ENCODE peak calls at places on chromosomes 13 and 19, in ten cellular contexts. E is ovary, H is bronchial epithelial cell, S is HFFc6, P is lower leg skin, U is endothelial cell, A is cardiac muscle cell, J is heart right ventricle, K is uterus, T is fibroblast of lung. O is an unnamed sample.

GRCh38 chr13:112877496-112877895 is 91.5 kb upstream of the MCF2L start:
- DNase-seq in E (no peak), H (no peak), S (no peak), P (peak; percentile 65), U (no peak), A (no peak), J (peak; percentile 6), K (no peak), T (no peak), O (no peak)

GRCh38 chr13:50846861-50847475 is 3.5 kb upstream of the DLEU7 start:
- DNase-seq in E (no peak), H (no peak), S (no peak), P (no peak), U (no peak), A (no peak), J (no peak), K (no peak), T (no peak), O (no peak)

GRCh38 chr13:50161052-50161451 is 145.8 kb downstream of the KCNRG start:
- DNase-seq in E (no peak), H (peak; percentile 90), S (no peak), P (no peak), U (no peak), A (no peak), J (no peak), K (no peak), T (peak; percentile 45), O (no peak)

GRCh38 chr19:46659151-46660007 is 1.6 kb downstream of the DACT3 start:
- DNase-seq in E (peak; percentile 51), H (no peak), S (no peak), P (no peak), U (peak; percentile 37), A (peak; percentile 91), J (peak; percentile 39), K (peak; percentile 64), T (no peak), O (peak; percentile 40)

GRCh38 chr19:16324384-16325160 is at the start of gene KLF2:
- DNase-seq in E (peak; percentile 94), H (peak; percentile 49), S (peak; percentile 93), P (peak; percentile 98), U (peak; percentile 93), A (peak; percentile 95), J (peak; percentile 97), K (peak; percentile 97), T (peak; percentile 93), O (peak; percentile 80)

GRCh38 chr13:109844396-109844795 is 58.0 kb upstream of the IRS2 start:
- DNase-seq in E (no peak), H (peak; percentile 77), S (peak; percentile 56), P (no peak), U (no peak), A (peak; percentile 8), J (no peak), K (no peak), T (peak; percentile 61), O (no peak)

GRCh38 chr13:98752111-98752941 is at the start of gene SLC15A1:
- DNase-seq in E (no peak), H (no peak), S (no peak), P (peak; percentile 82), U (peak; percentile 16), A (peak; percentile 13), J (no peak), K (no peak), T (no peak), O (no peak)

GRCh38 chr19:42301646-42302204 is at the start of gene PRR19:
- DNase-seq in E (no peak), H (no peak), S (no peak), P (no peak), U (no peak), A (no peak), J (no peak), K (no peak), T (no peak), O (no peak)

GRCh38 chr13:79867248-79867647 is 386.3 kb downstream of the NDFIP2 start:
- DNase-seq in E (no peak), H (no peak), S (no peak), P (no peak), U (no peak), A (no peak), J (no peak), K (no peak), T (no peak), O (peak; percentile 31)

GRCh38 chr13:59398127-59398526 is 765.6 kb downstream of the DIAPH3 start:
- DNase-seq in E (no peak), H (no peak), S (no peak), P (no peak), U (no peak), A (no peak), J (peak; percentile 22), K (no peak), T (no peak), O (no peak)

GRCh38 chr19:27744926-27745844 is 1467.8 kb downstream of the UQCRFS1 start:
- DNase-seq in E (no peak), H (no peak), S (peak; percentile 24), P (peak; percentile 39), U (no peak), A (no peak), J (no peak), K (no peak), T (no peak), O (no peak)

GRCh38 chr13:21309542-21310172 is 133.2 kb downstream of the MRPL57 start:
- DNase-seq in E (no peak), H (no peak), S (no peak), P (no peak), U (no peak), A (no peak), J (no peak), K (no peak), T (no peak), O (no peak)

GRCh38 chr13:113371061-113371460 is 7.1 kb upstream of the GRTP1 start:
- DNase-seq in E (no peak), H (no peak), S (no peak), P (peak; percentile 26), U (no peak), A (no peak), J (no peak), K (no peak), T (no peak), O (no peak)

GRCh38 chr19:4597975-4598671 is 38.6 kb upstream of the SEMA6B start:
- DNase-seq in E (no peak), H (peak; percentile 8), S (no peak), P (no peak), U (peak; percentile 60), A (peak; percentile 92), J (peak; percentile 52), K (no peak), T (no peak), O (peak; percentile 44)

GRCh38 chr13:92196566-92197256 is 798.3 kb downstream of the GPC5 start:
- DNase-seq in E (no peak), H (no peak), S (no peak), P (no peak), U (no peak), A (no peak), J (no peak), K (no peak), T (peak; percentile 51), O (no peak)

GRCh38 chr13:48231948-48232347 is 1.1 kb upstream of the ITM2B start:
- DNase-seq in E (no peak), H (no peak), S (no peak), P (no peak), U (no peak), A (no peak), J (no peak), K (no peak), T (no peak), O (no peak)

GRCh38 chr13:21061077-21061945 is at the start of gene LATS2:
- DNase-seq in E (peak; percentile 96), H (peak; percentile 74), S (peak; percentile 92), P (peak; percentile 99), U (peak; percentile 97), A (peak; percentile 98), J (peak; percentile 97), K (peak; percentile 98), T (peak; percentile 92), O (peak; percentile 70)

GRCh38 chr13:100534147-100534818 is 54.3 kb downstream of the GGACT start:
- DNase-seq in E (no peak), H (no peak), S (no peak), P (no peak), U (no peak), A (no peak), J (no peak), K (no peak), T (no peak), O (no peak)

GRCh38 chr19:37987356-37988332 is 80.6 kb downstream of the SIPA1L3 start:
- DNase-seq in E (no peak), H (no peak), S (no peak), P (no peak), U (peak; percentile 34), A (no peak), J (no peak), K (no peak), T (no peak), O (no peak)

GRCh38 chr19:44752816-44753618 is 4.5 kb downstream of the BCL3 start:
- DNase-seq in E (peak; percentile 80), H (peak; percentile 90), S (peak; percentile 86), P (peak; percentile 98), U (peak; percentile 39), A (peak; percentile 77), J (peak; percentile 87), K (peak; percentile 91), T (peak; percentile 98), O (peak; percentile 99)
- TF ChIP-seq CTCF in E (no peak), H (no peak), S (peak; percentile 37), P (no peak), U (no peak), A (no peak), J (no peak), K (no peak), T (no peak), O (no peak)

GRCh38 chr19:1850809-1851544 is 2.7 kb upstream of the REXO1 start:
- DNase-seq in E (no peak), H (no peak), S (no peak), P (no peak), U (no peak), A (no peak), J (no peak), K (no peak), T (no peak), O (no peak)
- TF ChIP-seq CTCF in E (no peak), H (peak; percentile 49), S (peak; percentile 40), P (no peak), U (no peak), A (no peak), J (no peak), K (no peak), T (no peak), O (peak; percentile 13)

GRCh38 chr19:56660381-56661105 is 11.0 kb downstream of the ZNF835 start:
- DNase-seq in E (peak; percentile 35), H (no peak), S (no peak), P (peak; percentile 72), U (no peak), A (no peak), J (peak; percentile 62), K (peak; percentile 20), T (no peak), O (no peak)
- TF ChIP-seq CTCF in E (no peak), H (no peak), S (no peak), P (no peak), U (no peak), A (no peak), J (no peak), K (no peak), T (no peak), O (no peak)

DNA sequence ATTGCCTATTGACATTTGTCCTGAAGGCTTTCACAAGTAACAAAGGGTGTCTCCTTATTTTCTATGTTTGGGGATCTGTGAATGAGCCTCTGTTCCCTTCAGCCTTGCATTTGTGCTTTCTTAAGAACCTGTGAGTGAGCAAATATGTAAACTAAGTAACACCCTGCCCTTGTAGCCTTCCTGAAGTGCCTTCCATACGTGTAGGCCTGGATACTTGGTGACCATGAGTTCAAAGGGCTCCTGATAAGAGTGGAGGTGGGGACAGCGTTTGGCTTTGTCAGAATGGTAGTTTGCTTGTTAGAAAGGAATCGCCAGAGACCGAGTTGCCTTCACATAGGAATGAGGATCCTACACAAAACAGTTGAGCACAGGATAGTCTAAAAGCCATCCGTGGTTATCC is 14.5 kb upstream of the CCDC97 start:
- DNase-seq in E (no peak), H (no peak), S (no peak), P (no peak), U (no peak), A (peak; percentile 28), J (no peak), K (no peak), T (no peak), O (no peak)
- TF ChIP-seq CTCF in E (no peak), H (no peak), S (no peak), P (no peak), U (no peak), A (no peak), J (no peak), K (no peak), T (no peak), O (no peak)